ENCODE peak calls at places on chromosomes 12 and 14, in seven cellular contexts. One of them, this sample, is unnamed.

GRCh38 chr14:105491366-105492006 is 440 bp downstream of the TEDC1 start:
- DNase-seq in H9: peak; percentile 80
- DNase-seq in mesendoderm: peak; percentile 71
- DNase-seq in trophoblast cell: peak; percentile 77
- DNase-seq in neuronal stem cell: no peak
- DNase-seq in mesenchymal stem cell: peak; percentile 49
- DNase-seq in H1: peak; percentile 81
- DNase-seq in this sample: peak; percentile 20

GRCh38 chr14:54106802-54107377 is 150.3 kb upstream of the BMP4 start:
- DNase-seq in H9: no peak
- DNase-seq in mesendoderm: peak; percentile 21
- DNase-seq in trophoblast cell: no peak
- DNase-seq in neuronal stem cell: peak; percentile 21
- DNase-seq in mesenchymal stem cell: no peak
- DNase-seq in H1: no peak
- DNase-seq in this sample: no peak

GRCh38 chr14:30940886-30941285 is 66.5 kb downstream of the COCH start:
- DNase-seq in H9: no peak
- DNase-seq in mesendoderm: no peak
- DNase-seq in trophoblast cell: no peak
- DNase-seq in neuronal stem cell: no peak
- DNase-seq in mesenchymal stem cell: no peak
- DNase-seq in H1: no peak
- DNase-seq in this sample: no peak

GRCh38 chr12:6643569-6644256 is 3.5 kb downstream of the ACRBP start:
- DNase-seq in H9: no peak
- DNase-seq in mesendoderm: no peak
- DNase-seq in trophoblast cell: no peak
- DNase-seq in neuronal stem cell: no peak
- DNase-seq in mesenchymal stem cell: no peak
- DNase-seq in H1: no peak
- DNase-seq in this sample: no peak

GRCh38 chr14:101843665-101844064 is 82.2 kb downstream of the PPP2R5C start:
- DNase-seq in H9: no peak
- DNase-seq in mesendoderm: peak; percentile 30
- DNase-seq in trophoblast cell: no peak
- DNase-seq in neuronal stem cell: no peak
- DNase-seq in mesenchymal stem cell: no peak
- DNase-seq in H1: no peak
- DNase-seq in this sample: no peak

GRCh38 chr12:25996677-25997076 is 38.2 kb downstream of the RASSF8 start:
- DNase-seq in H9: no peak
- DNase-seq in mesendoderm: no peak
- DNase-seq in trophoblast cell: no peak
- DNase-seq in neuronal stem cell: no peak
- DNase-seq in mesenchymal stem cell: no peak
- DNase-seq in H1: no peak
- DNase-seq in this sample: no peak

GRCh38 chr14:63030113-63030512 is 15.1 kb downstream of the KCNH5 start:
- DNase-seq in H9: no peak
- DNase-seq in mesendoderm: peak; percentile 59
- DNase-seq in trophoblast cell: no peak
- DNase-seq in neuronal stem cell: no peak
- DNase-seq in mesenchymal stem cell: no peak
- DNase-seq in H1: no peak
- DNase-seq in this sample: no peak

GRCh38 chr12:34350092-34351041 is 328.1 kb downstream of the ALG10 start:
- DNase-seq in H9: no peak
- DNase-seq in mesendoderm: no peak
- DNase-seq in trophoblast cell: no peak
- DNase-seq in neuronal stem cell: no peak
- DNase-seq in mesenchymal stem cell: no peak
- DNase-seq in H1: no peak
- DNase-seq in this sample: no peak

GRCh38 chr14:102579696-102580551 is 12.5 kb upstream of the RCOR1 start:
- DNase-seq in H9: no peak
- DNase-seq in mesendoderm: no peak
- DNase-seq in trophoblast cell: peak; percentile 83
- DNase-seq in neuronal stem cell: no peak
- DNase-seq in mesenchymal stem cell: peak; percentile 89
- DNase-seq in H1: no peak
- DNase-seq in this sample: peak; percentile 76

GRCh38 chr14:24430682-24431568 is 1.2 kb downstream of the KHNYN start:
- DNase-seq in H9: no peak
- DNase-seq in mesendoderm: peak; percentile 46
- DNase-seq in trophoblast cell: peak; percentile 28
- DNase-seq in neuronal stem cell: no peak
- DNase-seq in mesenchymal stem cell: peak; percentile 85
- DNase-seq in H1: no peak
- DNase-seq in this sample: peak; percentile 59

GRCh38 chr12:122356192-122356635 is 66.3 kb downstream of the CLIP1 start:
- DNase-seq in H9: peak; percentile 51
- DNase-seq in mesendoderm: peak; percentile 60
- DNase-seq in trophoblast cell: peak; percentile 59
- DNase-seq in neuronal stem cell: peak; percentile 12
- DNase-seq in mesenchymal stem cell: peak; percentile 80
- DNase-seq in H1: peak; percentile 66
- DNase-seq in this sample: peak; percentile 78

GRCh38 chr12:57807285-57807684 is 11.2 kb downstream of the AVIL start:
- DNase-seq in H9: no peak
- DNase-seq in mesendoderm: no peak
- DNase-seq in trophoblast cell: no peak
- DNase-seq in neuronal stem cell: no peak
- DNase-seq in mesenchymal stem cell: no peak
- DNase-seq in H1: no peak
- DNase-seq in this sample: no peak

GRCh38 chr12:131383291-131383690 is 327.6 kb upstream of the SFSWAP start:
- DNase-seq in H9: peak; percentile 18
- DNase-seq in mesendoderm: no peak
- DNase-seq in trophoblast cell: no peak
- DNase-seq in neuronal stem cell: no peak
- DNase-seq in mesenchymal stem cell: no peak
- DNase-seq in H1: no peak
- DNase-seq in this sample: no peak

GRCh38 chr12:68749443-68749842 is 3.5 kb downstream of the SLC35E3 start:
- DNase-seq in H9: no peak
- DNase-seq in mesendoderm: no peak
- DNase-seq in trophoblast cell: no peak
- DNase-seq in neuronal stem cell: no peak
- DNase-seq in mesenchymal stem cell: no peak
- DNase-seq in H1: no peak
- DNase-seq in this sample: no peak

GRCh38 chr14:52259452-52259851 is 8.0 kb upstream of the PTGDR start:
- DNase-seq in H9: no peak
- DNase-seq in mesendoderm: no peak
- DNase-seq in trophoblast cell: no peak
- DNase-seq in neuronal stem cell: no peak
- DNase-seq in mesenchymal stem cell: no peak
- DNase-seq in H1: no peak
- DNase-seq in this sample: no peak

GRCh38 chr12:63899396-63899795 is 54.9 kb downstream of the SRGAP1 start:
- DNase-seq in H9: no peak
- DNase-seq in mesendoderm: no peak
- DNase-seq in trophoblast cell: no peak
- DNase-seq in neuronal stem cell: no peak
- DNase-seq in mesenchymal stem cell: no peak
- DNase-seq in H1: no peak
- DNase-seq in this sample: no peak

GRCh38 chr12:100458191-100458590 is 15.5 kb upstream of the NR1H4 start:
- DNase-seq in H9: no peak
- DNase-seq in mesendoderm: no peak
- DNase-seq in trophoblast cell: no peak
- DNase-seq in neuronal stem cell: no peak
- DNase-seq in mesenchymal stem cell: no peak
- DNase-seq in H1: no peak
- DNase-seq in this sample: no peak

GRCh38 chr14:50000215-50001145 is 107.6 kb downstream of the ARF6 start:
- DNase-seq in H9: peak; percentile 60
- DNase-seq in mesendoderm: peak; percentile 93
- DNase-seq in trophoblast cell: peak; percentile 91
- DNase-seq in neuronal stem cell: no peak
- DNase-seq in mesenchymal stem cell: peak; percentile 96
- DNase-seq in H1: peak; percentile 55
- DNase-seq in this sample: peak; percentile 84

GRCh38 chr14:56796259-56796658 is 14.0 kb downstream of the OTX2 start:
- DNase-seq in H9: no peak
- DNase-seq in mesendoderm: peak; percentile 69
- DNase-seq in trophoblast cell: no peak
- DNase-seq in neuronal stem cell: no peak
- DNase-seq in mesenchymal stem cell: no peak
- DNase-seq in H1: no peak
- DNase-seq in this sample: no peak

GRCh38 chr12:67433393-67434175 is 164.4 kb downstream of the CAND1 start:
- DNase-seq in H9: no peak
- DNase-seq in mesendoderm: no peak
- DNase-seq in trophoblast cell: peak; percentile 75
- DNase-seq in neuronal stem cell: no peak
- DNase-seq in mesenchymal stem cell: peak; percentile 69
- DNase-seq in H1: no peak
- DNase-seq in this sample: peak; percentile 74

DNA sequence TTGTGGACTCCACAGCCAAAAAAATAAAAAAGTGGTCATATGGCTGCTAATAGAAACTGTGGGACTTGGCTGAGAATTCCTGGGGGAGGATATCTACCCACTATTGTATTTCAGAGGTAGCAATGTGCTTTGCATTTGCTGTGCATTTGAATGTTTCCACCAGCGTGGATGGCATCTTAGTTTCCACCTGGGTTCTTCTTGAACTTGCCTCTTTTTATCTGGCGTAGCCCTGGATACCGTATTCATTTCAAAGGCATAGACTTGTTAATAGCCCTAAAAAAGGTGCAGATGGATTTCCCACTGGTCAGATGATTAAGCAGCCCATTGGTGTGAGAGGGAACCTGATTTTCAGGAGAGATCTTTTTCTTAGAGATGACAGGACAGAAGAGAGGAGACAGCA is 1.9 kb upstream of the MYF5 start:
- DNase-seq in H9: no peak
- DNase-seq in mesendoderm: peak; percentile 23
- DNase-seq in trophoblast cell: no peak
- DNase-seq in neuronal stem cell: no peak
- DNase-seq in mesenchymal stem cell: no peak
- DNase-seq in H1: no peak
- DNase-seq in this sample: no peak
- H2BK5ac ChIP-seq in H9: no peak overlapping the region
- H2BK5ac ChIP-seq in mesendoderm: no peak overlapping the region
- H2BK5ac ChIP-seq in trophoblast cell: no peak overlapping the region
- H2BK5ac ChIP-seq in neuronal stem cell: no peak overlapping the region
- H2BK5ac ChIP-seq in mesenchymal stem cell: no peak overlapping the region
- H2BK5ac ChIP-seq in H1: no peak overlapping the region
- H2BK5ac ChIP-seq in this sample: no peak overlapping the region

GRCh38 chr12:93857917-93858513 is 180.8 kb downstream of the CRADD start:
- DNase-seq in H9: no peak
- DNase-seq in mesendoderm: no peak
- DNase-seq in trophoblast cell: no peak
- DNase-seq in neuronal stem cell: no peak
- DNase-seq in mesenchymal stem cell: no peak
- DNase-seq in H1: no peak
- DNase-seq in this sample: no peak

GRCh38 chr12:93853698-93854478 is 176.7 kb downstream of the CRADD start:
- DNase-seq in H9: no peak
- DNase-seq in mesendoderm: no peak
- DNase-seq in trophoblast cell: no peak
- DNase-seq in neuronal stem cell: no peak
- DNase-seq in mesenchymal stem cell: no peak
- DNase-seq in H1: no peak
- DNase-seq in this sample: no peak

GRCh38 chr12:93857279-93857894 is 180.2 kb downstream of the CRADD start:
- DNase-seq in H9: no peak
- DNase-seq in mesendoderm: no peak
- DNase-seq in trophoblast cell: no peak
- DNase-seq in neuronal stem cell: no peak
- DNase-seq in mesenchymal stem cell: peak; percentile 60
- DNase-seq in H1: no peak
- DNase-seq in this sample: peak; percentile 84

GRCh38 chr12:93852067-93852466 is 174.9 kb downstream of the CRADD start:
- DNase-seq in H9: no peak
- DNase-seq in mesendoderm: no peak
- DNase-seq in trophoblast cell: no peak
- DNase-seq in neuronal stem cell: peak; percentile 15
- DNase-seq in mesenchymal stem cell: no peak
- DNase-seq in H1: no peak
- DNase-seq in this sample: no peak

DNA sequence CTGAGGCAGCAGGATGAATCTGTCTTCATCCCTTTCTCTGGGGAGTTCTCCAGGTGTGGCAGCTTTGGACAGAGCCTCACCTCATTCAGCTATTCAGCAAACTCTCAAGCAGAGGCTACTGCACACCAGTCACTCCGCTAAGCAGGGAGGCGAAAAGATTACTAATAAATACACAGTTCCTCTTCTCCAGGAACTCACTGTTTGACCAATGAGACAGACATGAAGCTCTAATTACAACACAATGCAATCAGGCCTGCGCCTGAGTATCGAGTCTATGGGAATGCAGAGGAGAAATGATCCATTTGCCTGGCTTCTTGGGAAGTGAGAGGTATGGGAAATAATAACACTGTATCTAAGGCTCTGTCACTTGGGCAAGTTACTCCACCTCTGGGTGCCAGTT is 178.1 kb downstream of the CRADD start:
- DNase-seq in H9: no peak
- DNase-seq in mesendoderm: no peak
- DNase-seq in trophoblast cell: no peak
- DNase-seq in neuronal stem cell: no peak
- DNase-seq in mesenchymal stem cell: no peak
- DNase-seq in H1: no peak
- DNase-seq in this sample: no peak
- H2BK5ac ChIP-seq in H9: no peak overlapping the region
- H2BK5ac ChIP-seq in mesendoderm: no peak overlapping the region
- H2BK5ac ChIP-seq in trophoblast cell: no peak overlapping the region
- H2BK5ac ChIP-seq in neuronal stem cell: no peak overlapping the region
- H2BK5ac ChIP-seq in mesenchymal stem cell: no peak overlapping the region
- H2BK5ac ChIP-seq in H1: no peak overlapping the region
- H2BK5ac ChIP-seq in this sample: no peak overlapping the region

GRCh38 chr12:110957159-110957558 is 36.8 kb upstream of the MYL2 start:
- DNase-seq in H9: peak; percentile 18
- DNase-seq in mesendoderm: no peak
- DNase-seq in trophoblast cell: no peak
- DNase-seq in neuronal stem cell: no peak
- DNase-seq in mesenchymal stem cell: no peak
- DNase-seq in H1: no peak
- DNase-seq in this sample: no peak
- H2BK5ac ChIP-seq in H9: no peak overlapping the region
- H2BK5ac ChIP-seq in mesendoderm: no peak overlapping the region
- H2BK5ac ChIP-seq in trophoblast cell: no peak overlapping the region
- H2BK5ac ChIP-seq in neuronal stem cell: no peak overlapping the region
- H2BK5ac ChIP-seq in mesenchymal stem cell: no peak overlapping the region
- H2BK5ac ChIP-seq in H1: no peak overlapping the region
- H2BK5ac ChIP-seq in this sample: no peak overlapping the region

DNA sequence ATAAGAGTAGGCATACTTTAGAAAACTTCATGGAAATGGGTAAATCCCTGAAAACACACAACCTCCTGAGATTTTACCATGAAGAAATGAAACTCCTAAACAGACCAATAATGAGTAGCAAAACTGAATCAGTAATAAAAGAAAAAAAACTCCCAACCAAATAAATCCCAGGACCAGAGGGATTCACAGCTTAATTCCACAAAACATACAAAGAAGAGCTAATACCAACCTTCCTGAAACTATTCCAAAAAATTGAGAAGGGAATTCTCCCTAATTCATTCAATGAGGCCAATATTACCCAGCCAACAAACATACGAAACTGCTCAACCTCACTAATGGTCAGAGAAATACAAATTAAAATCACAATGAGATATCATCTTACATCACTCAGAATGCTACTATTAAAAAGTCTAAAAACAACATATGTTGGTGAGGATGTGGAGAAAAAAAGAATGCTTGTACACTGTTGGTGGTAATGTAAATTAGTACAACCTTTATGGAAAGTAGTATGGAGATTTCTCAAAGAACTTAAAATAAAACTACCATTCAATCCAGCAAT is 97.3 kb upstream of the ST8SIA1 start:
- DNase-seq in H9: no peak
- DNase-seq in mesendoderm: no peak
- DNase-seq in trophoblast cell: no peak
- DNase-seq in neuronal stem cell: no peak
- DNase-seq in mesenchymal stem cell: no peak
- DNase-seq in H1: no peak
- DNase-seq in this sample: no peak
- H2BK5ac ChIP-seq in H9: no peak overlapping the region
- H2BK5ac ChIP-seq in mesendoderm: no peak overlapping the region
- H2BK5ac ChIP-seq in trophoblast cell: no peak overlapping the region
- H2BK5ac ChIP-seq in neuronal stem cell: no peak overlapping the region
- H2BK5ac ChIP-seq in mesenchymal stem cell: no peak overlapping the region
- H2BK5ac ChIP-seq in H1: no peak overlapping the region
- H2BK5ac ChIP-seq in this sample: no peak overlapping the region

This sample was measured in IMR-90.